ENCODE peak calls at places on chromosomes 3 and 15, in five cellular contexts. T, I, D, W and R are unnamed samples.

GRCh38 chr15:74434260-74434915 is 630 bp upstream of the SEMA7A start:
- DNase-seq in T (no peak), D (peak; percentile 69), I (no peak), W (no peak), R (no peak)

GRCh38 chr3:24086597-24087369 is 141.7 kb downstream of the NR1D2 start:
- DNase-seq in I (peak; percentile 89), D (no peak), T (no peak), W (peak; percentile 30), R (no peak)

GRCh38 chr15:100863406-100864198 is 16.0 kb upstream of the ALDH1A3 start:
- DNase-seq in W (peak; percentile 67), T (no peak), D (peak; percentile 87), I (no peak), R (peak; percentile 86)

GRCh38 chr3:178623666-178624255 is 87.5 kb downstream of the KCNMB2 start:
- DNase-seq in W (no peak), I (no peak), T (no peak), D (no peak), R (no peak)

GRCh38 chr15:98865397-98866339 is 141.9 kb downstream of the PGPEP1L start:
- DNase-seq in T (no peak), W (peak; percentile 77), I (peak; percentile 89), D (peak; percentile 83), R (peak; percentile 88)

GRCh38 chr3:172355836-172356235 is 92.4 kb downstream of the GHSR start:
- DNase-seq in T (no peak), D (no peak), W (peak; percentile 93), I (no peak), R (no peak)

GRCh38 chr3:74214286-74214685 is 400.2 kb downstream of the CNTN3 start:
- DNase-seq in W (no peak), I (no peak), D (no peak), T (no peak), R (no peak)

GRCh38 chr3:100080573-100080972 is 33.7 kb downstream of the FILIP1L start:
- DNase-seq in I (no peak), W (peak; percentile 78), D (no peak), T (no peak), R (no peak)

GRCh38 chr15:101795455-101795854 is 7.9 kb upstream of the OR4F6 start:
- DNase-seq in D (no peak), W (peak; percentile 67), T (no peak), I (no peak), R (no peak)

GRCh38 chr15:69820819-69821218 is 276.9 kb downstream of the TLE3 start:
- DNase-seq in T (no peak), D (no peak), W (no peak), I (no peak), R (no peak)

GRCh38 chr3:184011937-184012889 is 5.5 kb downstream of the ABCC5 start:
- DNase-seq in W (no peak), D (no peak), T (no peak), I (no peak), R (no peak)

GRCh38 chr3:193016437-193016887 is 98.8 kb upstream of the MB21D2 start:
- DNase-seq in D (no peak), W (peak; percentile 28), I (no peak), T (peak; percentile 37), R (no peak)

GRCh38 chr3:185732782-185733181 is 92.1 kb downstream of the IGF2BP2 start:
- DNase-seq in T (peak; percentile 21), W (peak; percentile 82), D (no peak), I (no peak), R (no peak)

GRCh38 chr3:85808750-85809149 is 850.0 kb downstream of the CADM2 start:
- DNase-seq in T (no peak), I (no peak), D (no peak), W (no peak), R (no peak)

GRCh38 chr15:38217181-38217580 is 35.5 kb upstream of the SPRED1 start:
- DNase-seq in T (no peak), I (peak; percentile 60), W (peak; percentile 56), D (no peak), R (no peak)

GRCh38 chr3:132626955-132627354 is 29.9 kb downstream of the ACKR4 start:
- DNase-seq in I (no peak), T (peak; percentile 46), W (no peak), D (no peak), R (no peak)

GRCh38 chr15:89766357-89767311 is 9.5 kb upstream of the MESP2 start:
- DNase-seq in T (no peak), D (no peak), I (no peak), W (no peak), R (no peak)

GRCh38 chr3:69442771-69443197 is 56.9 kb upstream of the FRMD4B start:
- DNase-seq in W (no peak), D (no peak), T (no peak), I (no peak), R (no peak)

GRCh38 chr15:34753236-34753894 is 1.4 kb downstream of the GJD2 start:
- DNase-seq in I (no peak), T (peak; percentile 77), D (no peak), W (peak; percentile 50), R (no peak)

GRCh38 chr3:143171656-143172055 is 52.1 kb downstream of the CHST2 start:
- DNase-seq in W (peak; percentile 49), I (no peak), D (no peak), T (no peak), R (no peak)

GRCh38 chr3:196322-197153 is at the start of gene CHL1:
- DNase-seq in I (peak; percentile 44), W (no peak), T (no peak), D (peak; percentile 60), R (peak; percentile 64)

GRCh38 chr3:195697582-195698324 is 23.0 kb upstream of the MUC20 start:
- DNase-seq in D (no peak), W (peak; percentile 91), I (no peak), T (no peak), R (no peak)

GRCh38 chr3:4939276-4939675 is 40.0 kb upstream of the BHLHE40 start:
- DNase-seq in T (no peak), I (no peak), W (no peak), D (no peak), R (no peak)

GRCh38 chr3:165544432-165544831 is 292.8 kb downstream of the BCHE start:
- DNase-seq in I (no peak), D (no peak), W (no peak), T (no peak), R (no peak)

GRCh38 chr3:169026543-169027181 is 636.9 kb downstream of the MECOM start:
- DNase-seq in I (no peak), T (no peak), W (peak; percentile 97), D (peak; percentile 25), R (no peak)

GRCh38 chr3:61354604-61355003 is 103.4 kb upstream of the FHIT start:
- DNase-seq in I (no peak), W (no peak), D (no peak), T (no peak), R (no peak)